ENCODE peak calls at places on chromosome 18, in four cellular contexts. X, Q, I and P are unnamed samples.

GRCh38 chr18:12314586-12315305 is 6.7 kb downstream of the TUBB6 start:
- DNase-seq in X (no peak), Q (no peak), I (no peak), P (no peak)

GRCh38 chr18:46439037-46439436 is 218.0 kb downstream of the LOXHD1 start:
- DNase-seq in X (no peak), Q (no peak), I (no peak), P (no peak)

GRCh38 chr18:75212626-75213110 is 2.1 kb downstream of the TSHZ1 start:
- DNase-seq in X (peak; percentile 35), Q (no peak), I (no peak), P (no peak)

GRCh38 chr18:69817335-69817935 is 130.2 kb downstream of the CD226 start:
- DNase-seq in X (no peak), Q (no peak), I (no peak), P (no peak)

GRCh38 chr18:45456076-45457066 is 158.9 kb upstream of the SLC14A2 start:
- DNase-seq in X (no peak), Q (no peak), I (no peak), P (no peak)

GRCh38 chr18:12258719-12259705 is 4.9 kb downstream of the CIDEA start:
- DNase-seq in X (no peak), Q (no peak), I (no peak), P (no peak)

GRCh38 chr18:3305354-3305762 is 43.4 kb downstream of the MYL12B start:
- DNase-seq in X (no peak), Q (no peak), I (no peak), P (peak; percentile 25)

GRCh38 chr18:44096016-44096415 is 584.7 kb upstream of the SETBP1 start:
- DNase-seq in X (no peak), Q (no peak), I (no peak), P (no peak)

GRCh38 chr18:34729264-34729663 is 19.2 kb downstream of the DTNA start:
- DNase-seq in X (peak; percentile 23), Q (peak; percentile 19), I (no peak), P (peak; percentile 10)

GRCh38 chr18:79935925-79936324 is 15.5 kb downstream of the SLC66A2 start:
- DNase-seq in X (no peak), Q (no peak), I (no peak), P (no peak)

GRCh38 chr18:31454066-31454708 is 6.6 kb downstream of the DSG3 start:
- DNase-seq in X (peak; percentile 1), Q (no peak), I (no peak), P (peak; percentile 71)

GRCh38 chr18:31116853-31117595 is 14.8 kb upstream of the DSC2 start:
- DNase-seq in X (no peak), Q (no peak), I (no peak), P (no peak)

GRCh38 chr18:41532344-41533086 is 422.5 kb upstream of the PIK3C3 start:
- DNase-seq in X (no peak), Q (no peak), I (no peak), P (no peak)

GRCh38 chr18:67199993-67200617 is 316.4 kb downstream of the DSEL start:
- DNase-seq in X (peak; percentile 53), Q (peak; percentile 32), I (no peak), P (peak; percentile 48)

GRCh38 chr18:22348521-22349316 is 69.0 kb downstream of the CTAGE1 start:
- DNase-seq in X (no peak), Q (no peak), I (no peak), P (no peak)

GRCh38 chr18:69968073-69968472 is 20.4 kb upstream of the CD226 start:
- DNase-seq in X (no peak), Q (peak; percentile 28), I (no peak), P (no peak)

GRCh38 chr18:35580748-35581534 is 599 bp upstream of the GALNT1 start:
- DNase-seq in X (peak; percentile 23), Q (peak; percentile 89), I (peak; percentile 70), P (peak; percentile 51)

GRCh38 chr18:58230438-58231179 is 186.6 kb downstream of the NEDD4L start:
- DNase-seq in X (no peak), Q (no peak), I (no peak), P (peak; percentile 68)

GRCh38 chr18:2687390-2688001 is 32.0 kb downstream of the SMCHD1 start:
- DNase-seq in X (no peak), Q (no peak), I (no peak), P (no peak)

GRCh38 chr18:57542801-57543427 is 43.6 kb downstream of the FECH start:
- DNase-seq in X (no peak), Q (peak; percentile 36), I (no peak), P (no peak)

GRCh38 chr18:8097942-8098341 is 511.3 kb upstream of the RAB12 start:
- DNase-seq in X (no peak), Q (no peak), I (no peak), P (no peak)

DNA sequence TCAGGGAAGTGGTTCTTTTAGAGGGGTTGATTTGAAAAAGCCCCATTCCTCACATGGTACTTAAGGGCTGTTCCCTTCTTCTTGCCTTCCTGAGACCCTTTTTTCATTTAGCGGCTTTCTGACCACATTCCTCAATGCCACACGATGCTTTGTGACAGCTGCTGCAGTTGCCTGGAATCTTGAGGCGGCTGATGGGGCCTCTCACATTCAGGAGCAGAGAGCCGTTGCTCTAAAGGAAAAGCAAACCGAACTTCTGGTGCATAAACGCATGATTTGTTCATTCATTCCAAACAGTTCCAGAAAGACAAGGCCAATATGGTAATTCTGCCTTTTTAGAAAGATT is 402.6 kb downstream of the TXNL1 start:
- DNase-seq in X (no peak), Q (no peak), I (no peak), P (no peak)
- TF ChIP-seq CHD2 in X (no peak), Q (no peak), I (no peak), P (no peak)

DNA sequence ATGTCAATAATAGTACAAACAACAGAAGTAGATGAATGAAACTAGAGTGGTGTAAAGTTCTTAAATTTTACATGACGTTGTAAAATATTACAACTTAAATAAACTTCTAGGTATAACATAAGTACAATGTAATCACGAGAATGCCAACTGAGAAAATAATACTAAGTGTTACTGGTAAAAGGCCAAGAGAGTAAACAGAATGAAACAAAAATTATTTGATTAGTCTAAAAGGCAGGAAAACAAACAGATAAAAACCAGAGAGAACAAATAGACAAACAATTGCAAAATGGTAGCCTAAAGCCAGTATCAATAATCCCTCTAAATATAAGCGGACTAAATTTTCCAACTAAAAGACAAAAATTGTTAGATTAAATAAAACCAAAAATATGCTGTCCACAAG is 71.9 kb downstream of the SMAD2 start:
- DNase-seq in X (no peak), Q (no peak), I (no peak), P (no peak)
- H3K9me3 ChIP-seq in X (peaks cover 8% of the 10 kb centered on the region), Q (peaks cover 25% of the 10 kb centered on the region), I (no peaks in the 10 kb centered on the region), P (peaks cover 23% of the 10 kb centered on the region)

GRCh38 chr18:73414069-73414468 is 546.3 kb upstream of the NETO1 start:
- DNase-seq in X (no peak), Q (no peak), I (no peak), P (no peak)

GRCh38 chr18:73409242-73409641 is 541.5 kb upstream of the NETO1 start:
- DNase-seq in X (no peak), Q (no peak), I (no peak), P (no peak)

GRCh38 chr18:73419531-73419930 is 551.7 kb upstream of the NETO1 start:
- DNase-seq in X (no peak), Q (no peak), I (no peak), P (no peak)

DNA sequence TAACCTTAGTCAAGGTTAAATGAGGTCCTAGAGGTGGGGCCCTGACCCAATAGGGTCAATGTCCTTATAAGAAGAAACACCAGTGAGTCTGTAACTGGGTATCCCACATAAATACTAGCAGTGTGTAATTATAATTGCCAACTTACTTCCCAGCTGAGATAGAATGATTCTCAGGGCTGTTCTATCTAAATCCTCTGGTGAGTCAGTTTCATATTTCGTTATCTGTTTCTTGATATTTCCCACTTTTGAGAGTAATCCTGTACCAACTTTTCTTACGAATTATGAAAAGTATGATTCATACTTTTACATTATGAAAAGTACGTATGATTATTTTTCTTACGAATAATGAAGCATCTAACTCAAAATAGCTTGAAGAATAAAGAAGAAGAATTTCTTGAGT is 546.8 kb upstream of the NETO1 start:
- DNase-seq in X (no peak), Q (no peak), I (no peak), P (no peak)
- TF ChIP-seq CHD2 in X (no peak), Q (no peak), I (no peak), P (no peak)

DNA sequence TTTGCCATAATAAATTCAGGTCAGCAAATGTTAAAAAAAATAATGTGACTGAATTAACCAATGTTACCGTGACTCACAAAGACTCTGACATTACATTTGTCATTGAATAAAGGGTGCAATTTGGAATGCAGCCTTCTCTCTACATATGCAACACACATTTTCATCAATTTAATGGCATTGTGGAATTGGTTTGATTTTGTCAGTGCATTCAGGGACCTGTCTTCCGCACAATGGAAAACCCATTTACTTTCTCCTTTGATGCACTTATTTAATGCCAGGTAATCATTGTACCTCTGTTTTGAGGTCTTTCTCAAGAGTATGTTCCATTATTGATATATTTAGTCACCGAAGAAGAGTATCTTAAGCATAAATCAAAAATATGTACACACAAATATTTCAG is 1099.3 kb downstream of the SOCS6 start:
- DNase-seq in X (no peak), Q (no peak), I (no peak), P (no peak)
- H3K9me3 ChIP-seq in X (no peaks in the 10 kb centered on the region), Q (no peaks in the 10 kb centered on the region), I (no peaks in the 10 kb centered on the region), P (no peaks in the 10 kb centered on the region)

GRCh38 chr18:42576141-42576540 is 539.3 kb downstream of the RIT2 start:
- DNase-seq in X (no peak), Q (no peak), I (no peak), P (no peak)

GRCh38 chr18:42578781-42579180 is 536.7 kb downstream of the RIT2 start:
- DNase-seq in X (no peak), Q (no peak), I (no peak), P (no peak)

DNA sequence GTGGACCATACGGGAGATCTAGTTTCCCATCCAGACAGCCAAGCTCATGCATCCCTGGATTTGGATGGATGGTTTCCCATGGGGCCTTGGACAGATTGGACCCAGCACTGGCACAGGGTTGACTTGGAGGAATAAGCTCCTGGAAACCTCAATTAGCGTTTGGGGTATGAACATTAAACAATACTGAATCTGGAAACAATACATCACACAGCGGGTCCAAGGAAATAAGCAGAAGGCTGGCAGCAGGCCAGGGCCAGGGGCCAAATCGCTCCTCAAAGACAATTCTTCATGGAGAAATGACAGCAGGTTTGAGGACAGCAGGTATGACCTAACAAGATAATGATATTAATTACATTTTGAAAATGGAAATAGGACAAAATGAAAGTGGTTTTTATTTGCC is 540.6 kb downstream of the RIT2 start:
- DNase-seq in X (no peak), Q (no peak), I (no peak), P (no peak)
- TF ChIP-seq CHD2 in X (no peak), Q (no peak), I (no peak), P (no peak)

GRCh38 chr18:78915446-78916008 is 64.1 kb upstream of the SALL3 start:
- DNase-seq in X (no peak), Q (no peak), I (no peak), P (no peak)
- H3K9me3 ChIP-seq in X (no peaks in the 10 kb centered on the region), Q (no peaks in the 10 kb centered on the region), I (no peaks in the 10 kb centered on the region), P (no peaks in the 10 kb centered on the region)

GRCh38 chr18:49884465-49884864 is 71.1 kb upstream of the ACAA2 start:
- DNase-seq in X (no peak), Q (no peak), I (no peak), P (no peak)

GRCh38 chr18:49892148-49892924 is 79.0 kb upstream of the ACAA2 start:
- DNase-seq in X (peak; percentile 39), Q (no peak), I (no peak), P (no peak)

GRCh38 chr18:49890041-49890440 is 76.7 kb upstream of the ACAA2 start:
- DNase-seq in X (no peak), Q (no peak), I (no peak), P (no peak)

GRCh38 chr18:49884959-49885358 is 71.6 kb upstream of the ACAA2 start:
- DNase-seq in X (no peak), Q (no peak), I (no peak), P (no peak)

GRCh38 chr18:49886891-49887764 is 73.8 kb upstream of the ACAA2 start:
- DNase-seq in X (no peak), Q (no peak), I (no peak), P (no peak)
- TF ChIP-seq CHD2 in X (no peak), Q (no peak), I (no peak), P (no peak)